ENCODE peak calls at places on chromosomes 2 and 18, in nine cellular contexts. P is activated CD4-positive, alpha-beta T cell treated with anti-CD3 and anti-CD28 coated beads, Interleukin-2, amount 10 ng/mL, durations not matched to agents 7 days and 5 days; O is pons; J is NCI-H1092 treated with DMSO at 0.1 percent for 48 hours; V is progenitor cell of endocrine pancreas; U is MM.1S; H is psoas muscle; S is stimulated activated naive CD8-positive, alpha-beta T cell treated with anti-CD3 and anti-CD28 coated beads, Interleukin-15, Interleukin-2, amounts not matched to agents 100 U/mL and 50 U/mL, for 24 hours; E is mammary epithelial cell. C is an unnamed sample.

GRCh38 chr2:230895536-230896345 is 29.3 kb downstream of the GPR55 start:
- DNase-seq in P (peak; percentile 3), O (no peak), J (no peak), V (no peak), U (no peak), H (no peak), S (peak; percentile 2), E (no peak), C (no peak)

GRCh38 chr2:129619471-129619870 is 360.0 kb upstream of the RAB6C start:
- DNase-seq in P (no peak), O (no peak), J (peak; percentile 50), V (no peak), U (no peak), H (no peak), S (no peak), E (peak; percentile 1), C (no peak)

GRCh38 chr2:12759248-12759647 is 42.5 kb downstream of the TRIB2 start:
- DNase-seq in P (no peak), O (peak; percentile 10), J (no peak), V (no peak), U (no peak), H (no peak), S (no peak), E (peak; percentile 71), C (no peak)

GRCh38 chr2:234483568-234484251 is 13.2 kb downstream of the ARL4C start:
- DNase-seq in P (peak; percentile 90), O (no peak), J (no peak), V (no peak), U (peak; percentile 84), H (no peak), S (peak; percentile 82), E (no peak), C (no peak)

GRCh38 chr18:13257361-13257980 is 38.9 kb downstream of the LDLRAD4 start:
- DNase-seq in P (no peak), O (no peak), J (no peak), V (no peak), U (no peak), H (no peak), S (no peak), E (no peak), C (peak; percentile 12)

GRCh38 chr2:235216901-235217300 is 265.1 kb downstream of the SH3BP4 start:
- DNase-seq in P (no peak), O (no peak), J (no peak), V (no peak), U (no peak), H (no peak), S (no peak), E (no peak), C (no peak)

GRCh38 chr2:74573747-74574562 is 19.4 kb downstream of the DOK1 start:
- DNase-seq in P (peak; percentile 56), O (peak; percentile 73), J (no peak), V (no peak), U (peak; percentile 78), H (no peak), S (no peak), E (no peak), C (no peak)

GRCh38 chr18:10420561-10421352 is 33.7 kb upstream of the APCDD1 start:
- DNase-seq in P (no peak), O (no peak), J (no peak), V (no peak), U (no peak), H (no peak), S (no peak), E (peak; percentile 99), C (no peak)

GRCh38 chr18:3383381-3383915 is 66.5 kb upstream of the TGIF1 start:
- DNase-seq in P (no peak), O (no peak), J (no peak), V (no peak), U (no peak), H (no peak), S (no peak), E (no peak), C (no peak)

GRCh38 chr18:67634631-67635338 is 118.3 kb upstream of the DSEL start:
- DNase-seq in P (no peak), O (no peak), J (no peak), V (no peak), U (no peak), H (no peak), S (no peak), E (no peak), C (no peak)